ENCODE peak calls at places on chromosome 16, in five cellular contexts. H is mucosa of descending colon, O is amniotic stem cell, F is left cardiac atrium, I is mesendoderm. M is an unnamed sample.

GRCh38 chr16:54062361-54063346 is 223.9 kb downstream of the IRX3 start:
- DNase-seq in H (no peak), O (no peak), F (no peak), I (peak), M (peak)

GRCh38 chr16:14289692-14290340 is 218.7 kb downstream of the MRTFB start:
- DNase-seq in H (no peak), O (no peak), F (no peak), I (peak), M (peak)

GRCh38 chr16:23452221-23452571 is 793 bp downstream of the COG7 start:
- DNase-seq in H (no peak), O (no peak), F (no peak), I (no peak), M (peak)

GRCh38 chr16:2473999-2474876 is 689 bp upstream of the TBC1D24 start:
- DNase-seq in H (peak), O (no peak), F (peak), I (no peak), M (peak)

GRCh38 chr16:87995644-87996043 is 44.4 kb downstream of the BANP start:
- DNase-seq in H (no peak), O (no peak), F (no peak), I (no peak), M (no peak)

GRCh38 chr16:63617990-63618763 is 1503.7 kb downstream of the CDH11 start:
- DNase-seq in H (peak), O (no peak), F (peak), I (no peak), M (no peak)

GRCh38 chr16:88341551-88342290 is 41.0 kb upstream of the ZNF469 start:
- DNase-seq in H (peak), O (no peak), F (peak), I (no peak), M (no peak)

GRCh38 chr16:12303649-12304048 is 327.1 kb downstream of the SNX29 start:
- DNase-seq in H (no peak), O (no peak), F (no peak), I (no peak), M (no peak)

GRCh38 chr16:31886227-31886626 is 12.6 kb downstream of the ZNF267 start:
- DNase-seq in H (no peak), O (no peak), F (no peak), I (no peak), M (no peak)

GRCh38 chr16:51538707-51539604 is 387.9 kb upstream of the SALL1 start:
- DNase-seq in H (no peak), O (peak), F (no peak), I (peak), M (peak)